ENCODE peak calls at places on chromosomes 5 and 9, in five cellular contexts. V, R, N, O and M are unnamed samples.

GRCh38 chr5:15304914-15305834 is 194.8 kb upstream of the FBXL7 start:
- DNase-seq in R (no peak), N (no peak), O (no peak), V (no peak), M (no peak)

GRCh38 chr9:93118863-93119702 is 15.0 kb downstream of the NINJ1 start:
- DNase-seq in R (no peak), N (no peak), O (no peak), V (no peak), M (no peak)

GRCh38 chr5:80884086-80884813 is 75.9 kb upstream of the RASGRF2 start:
- DNase-seq in N (no peak), O (no peak), V (no peak), R (no peak), M (no peak)

GRCh38 chr5:34891981-34892380 is 23.3 kb downstream of the RAD1 start:
- DNase-seq in O (no peak), V (no peak), R (peak), N (no peak), M (no peak)

GRCh38 chr5:760363-761205 is 23.9 kb downstream of the ZDHHC11B start:
- DNase-seq in N (no peak), R (no peak), V (no peak), O (no peak), M (no peak)

GRCh38 chr9:125964702-125965225 is 217.6 kb downstream of the PBX3 start:
- DNase-seq in R (no peak), V (no peak), N (no peak), O (no peak), M (no peak)

GRCh38 chr5:180640765-180641565 is 8.4 kb downstream of the FLT4 start:
- DNase-seq in V (peak), O (peak), R (no peak), N (no peak), M (no peak)

GRCh38 chr5:143931986-143932385 is 120.0 kb downstream of the HMHB1 start:
- DNase-seq in R (no peak), V (no peak), O (no peak), N (no peak), M (no peak)

GRCh38 chr9:4114569-4115505 is 185.0 kb downstream of the GLIS3 start:
- DNase-seq in V (no peak), R (peak), O (no peak), N (no peak), M (no peak)

GRCh38 chr9:83744206-83744605 is 36.4 kb upstream of the UBQLN1 start:
- DNase-seq in O (no peak), R (no peak), N (no peak), V (no peak), M (no peak)

GRCh38 chr9:89177401-89178161 is 1.0 kb downstream of the SHC3 start:
- DNase-seq in N (no peak), V (peak), R (no peak), O (peak), M (no peak)

DNA sequence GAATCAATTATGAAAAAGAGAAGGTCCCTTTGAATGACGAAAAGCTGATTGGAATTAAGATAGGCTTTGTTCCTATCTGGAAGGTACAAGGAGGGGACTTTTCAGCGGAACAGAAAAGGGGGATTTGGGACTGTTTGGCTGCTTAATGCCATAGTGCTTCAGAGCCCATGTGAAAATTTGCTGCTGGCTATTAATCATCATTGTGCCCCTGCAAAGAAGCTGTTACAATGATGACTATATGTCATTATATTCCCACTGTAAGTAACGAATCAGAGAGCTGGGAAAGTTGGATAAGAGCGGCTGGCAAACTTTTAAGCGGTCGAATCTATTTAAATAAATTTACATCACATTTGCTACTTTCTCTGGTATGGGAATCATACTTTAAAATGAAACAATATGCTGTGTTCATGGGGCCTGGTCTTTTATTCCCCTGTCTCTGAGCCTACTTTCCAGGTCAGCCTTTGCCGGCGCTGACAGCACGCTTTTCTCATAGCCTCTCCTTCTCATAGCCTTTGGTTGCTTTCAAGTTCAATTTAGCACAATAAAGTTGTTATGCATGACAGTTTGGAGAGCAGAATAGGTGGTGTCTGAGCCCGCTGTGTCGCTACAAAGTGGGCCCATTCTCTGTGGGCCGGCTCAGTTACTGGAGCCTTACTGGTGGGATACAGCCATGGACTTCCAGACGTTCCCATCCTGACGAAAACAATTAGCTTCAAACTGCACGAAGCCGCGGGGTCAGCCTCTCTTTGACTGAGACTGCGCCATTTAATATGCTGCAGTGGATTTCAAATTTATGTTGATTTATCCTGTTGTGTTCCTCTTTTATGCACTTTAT is 271.2 kb upstream of the TMEM161B start:
- DNase-seq in N (no peak), R (no peak), O (no peak), V (no peak), M (no peak)
- TF ChIP-seq USF2 in N (no peak), R (no peak), O (no peak), V (no peak), M (no peak)

GRCh38 chr5:175109058-175109755 is 334.8 kb downstream of the DRD1 start:
- DNase-seq in N (no peak), O (no peak), R (no peak), V (no peak), M (no peak)
- TF ChIP-seq USF2 in N (no peak), O (no peak), R (no peak), V (no peak), M (no peak)

GRCh38 chr5:154937186-154937717 is 759 bp downstream of the GEMIN5 start:
- DNase-seq in V (no peak), N (no peak), O (no peak), R (peak), M (no peak)
- TF ChIP-seq USF2 in V (peak), N (peak), O (peak), R (peak), M (peak)

DNA sequence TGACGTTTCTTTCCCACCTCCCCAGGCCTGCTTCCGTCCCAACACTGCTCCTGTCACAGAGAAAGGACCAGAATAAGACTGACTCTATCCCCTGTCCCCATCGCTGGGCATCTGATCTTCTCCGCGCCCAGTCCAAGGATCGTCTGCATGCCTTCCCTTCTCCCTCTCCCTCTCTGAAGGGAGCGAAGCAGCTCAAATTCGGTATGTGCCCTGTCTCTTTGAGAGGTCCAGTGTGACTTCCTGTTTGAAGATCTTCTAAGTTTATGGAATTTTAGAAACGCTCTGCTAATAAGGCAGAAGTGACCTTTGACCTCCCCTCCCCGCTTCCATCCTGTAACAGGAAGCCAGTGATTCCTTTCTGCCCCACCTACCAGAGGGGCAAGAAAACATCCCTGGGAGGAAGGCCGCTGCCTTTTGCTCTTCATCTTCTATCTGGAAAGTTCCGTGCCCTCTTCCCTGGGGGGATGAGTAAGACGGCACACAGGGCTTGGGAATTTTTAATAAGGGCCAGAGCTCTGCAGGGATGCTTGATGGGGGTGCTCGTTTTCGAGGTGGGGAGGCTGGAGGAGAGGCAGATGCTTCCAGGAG is 40.7 kb upstream of the RNU6ATAC start:
- DNase-seq in O (no peak), V (no peak), R (no peak), N (no peak), M (no peak)
- TF ChIP-seq USF2 in O (no peak), V (no peak), R (no peak), N (no peak), M (no peak)

GRCh38 chr5:69212022-69212421 is 22.6 kb downstream of the CENPH start:
- DNase-seq in N (no peak), O (no peak), R (no peak), V (no peak), M (no peak)

GRCh38 chr5:69213513-69214215 is 21.0 kb upstream of the CDK7 start:
- DNase-seq in R (peak), V (no peak), O (no peak), N (no peak), M (no peak)

GRCh38 chr5:69217732-69218568 is 16.7 kb upstream of the CDK7 start:
- DNase-seq in R (peak), O (peak), N (peak), V (peak), M (peak)

GRCh38 chr5:69219939-69220338 is 14.7 kb upstream of the CDK7 start:
- DNase-seq in N (no peak), R (no peak), V (no peak), O (no peak), M (no peak)

DNA sequence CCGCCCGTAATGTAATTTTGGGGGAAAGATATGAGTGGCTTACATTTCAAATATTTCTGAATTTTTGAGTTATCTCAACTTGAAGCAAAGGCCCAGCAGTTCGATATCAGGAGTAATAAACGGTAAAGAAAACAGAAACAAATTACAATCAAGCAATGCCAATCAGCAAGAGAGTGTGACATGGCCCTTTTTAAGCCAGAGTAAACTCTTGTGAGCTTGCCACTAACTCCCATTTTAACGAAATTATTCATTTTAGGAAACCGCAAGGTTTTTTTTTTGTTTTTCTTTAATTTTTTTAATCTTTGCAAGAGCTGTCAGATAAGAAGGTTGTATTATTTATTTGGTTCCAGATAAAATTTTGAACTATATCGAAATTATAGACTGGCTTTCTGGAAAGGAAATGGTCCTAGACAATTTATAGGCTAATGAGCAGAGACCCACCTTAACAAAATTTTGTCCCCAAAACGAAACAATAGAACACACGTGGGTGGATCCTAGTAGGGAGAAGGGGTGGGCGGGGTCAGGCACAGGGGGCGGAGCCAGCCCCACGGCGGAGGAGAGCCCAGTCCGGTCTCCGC is 17.4 kb upstream of the CDK7 start:
- DNase-seq in R (no peak), O (no peak), V (no peak), N (peak), M (peak)
- TF ChIP-seq USF2 in R (no peak), O (no peak), V (no peak), N (no peak), M (no peak)

GRCh38 chr9:37923121-37923795 is 19.3 kb upstream of the SLC25A51 start:
- DNase-seq in O (no peak), V (no peak), N (peak), R (no peak), M (no peak)

GRCh38 chr9:37925006-37925405 is 21.1 kb upstream of the SLC25A51 start:
- DNase-seq in V (no peak), N (no peak), O (no peak), R (no peak), M (no peak)

GRCh38 chr9:37922391-37923120 is 18.6 kb upstream of the SLC25A51 start:
- DNase-seq in R (no peak), O (no peak), N (no peak), V (no peak), M (no peak)

GRCh38 chr9:37924538-37924937 is 20.6 kb upstream of the SLC25A51 start:
- DNase-seq in O (no peak), N (no peak), R (no peak), V (no peak), M (no peak)

DNA sequence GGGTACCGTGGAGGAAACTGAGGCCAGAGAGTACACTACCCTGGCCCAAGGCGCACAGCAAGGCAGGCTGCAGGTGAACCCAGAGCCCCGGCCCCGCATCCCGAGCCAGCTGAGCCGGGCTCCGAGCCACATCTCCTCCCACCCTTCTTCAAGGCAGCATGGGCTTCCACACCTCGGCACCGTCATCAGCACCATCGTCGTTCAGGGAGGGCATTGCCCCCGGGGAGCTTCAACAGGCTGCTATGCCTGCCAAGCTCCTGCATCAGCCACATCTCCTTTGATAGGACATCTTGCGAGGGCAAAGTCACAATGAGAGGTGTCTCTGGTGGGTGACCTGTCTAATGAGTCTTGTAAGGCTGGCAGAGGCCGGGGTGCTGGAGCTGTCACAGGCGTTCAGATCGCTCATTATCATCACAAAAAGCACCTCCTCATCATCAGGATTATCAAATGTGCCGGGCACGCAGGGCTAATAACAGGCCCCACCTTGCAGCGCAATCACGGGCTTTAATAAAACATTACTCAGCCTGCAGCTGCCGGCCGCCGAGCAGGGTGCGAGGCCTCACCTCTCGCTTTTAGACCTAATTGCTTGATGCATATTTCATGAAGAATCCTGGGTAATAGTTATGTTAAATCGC is 20.0 kb upstream of the SLC25A51 start:
- DNase-seq in V (no peak), O (no peak), R (no peak), N (no peak), M (no peak)
- TF ChIP-seq USF2 in V (no peak), O (no peak), R (no peak), N (no peak), M (no peak)

DNA sequence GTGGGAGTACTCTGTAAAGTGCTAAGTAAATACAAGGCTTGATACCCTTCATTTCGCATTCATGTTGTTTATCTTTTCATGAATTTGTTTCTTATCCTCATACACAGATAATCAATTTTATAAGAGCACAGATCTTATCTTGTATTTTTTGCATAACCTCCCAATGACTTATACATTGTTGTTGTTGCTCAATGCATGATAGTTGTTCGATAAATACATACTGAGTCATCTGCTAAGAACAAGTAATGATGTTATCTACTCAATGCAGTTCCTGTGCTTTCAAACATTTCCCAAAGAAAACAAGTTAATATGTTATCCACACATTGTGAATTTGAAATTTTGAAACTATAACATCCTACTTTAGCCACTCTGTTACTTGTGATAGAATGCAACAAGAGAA is 60.7 kb downstream of the TAF11L14 start:
- DNase-seq in O (no peak), N (no peak), R (no peak), V (no peak), M (peak)
- TF ChIP-seq USF2 in O (no peak), N (no peak), R (no peak), V (no peak), M (no peak)

GRCh38 chr5:150582281-150582791 is 58.1 kb upstream of the SYNPO start:
- DNase-seq in O (no peak), R (peak), V (no peak), N (no peak), M (no peak)

GRCh38 chr5:150585781-150586461 is 54.5 kb upstream of the SYNPO start:
- DNase-seq in R (no peak), O (no peak), N (no peak), V (no peak), M (no peak)

GRCh38 chr5:150583541-150584225 is 56.8 kb upstream of the SYNPO start:
- DNase-seq in N (no peak), R (no peak), O (no peak), V (no peak), M (no peak)

GRCh38 chr5:150587016-150587415 is 53.4 kb upstream of the SYNPO start:
- DNase-seq in V (no peak), N (no peak), O (no peak), R (no peak), M (no peak)

DNA sequence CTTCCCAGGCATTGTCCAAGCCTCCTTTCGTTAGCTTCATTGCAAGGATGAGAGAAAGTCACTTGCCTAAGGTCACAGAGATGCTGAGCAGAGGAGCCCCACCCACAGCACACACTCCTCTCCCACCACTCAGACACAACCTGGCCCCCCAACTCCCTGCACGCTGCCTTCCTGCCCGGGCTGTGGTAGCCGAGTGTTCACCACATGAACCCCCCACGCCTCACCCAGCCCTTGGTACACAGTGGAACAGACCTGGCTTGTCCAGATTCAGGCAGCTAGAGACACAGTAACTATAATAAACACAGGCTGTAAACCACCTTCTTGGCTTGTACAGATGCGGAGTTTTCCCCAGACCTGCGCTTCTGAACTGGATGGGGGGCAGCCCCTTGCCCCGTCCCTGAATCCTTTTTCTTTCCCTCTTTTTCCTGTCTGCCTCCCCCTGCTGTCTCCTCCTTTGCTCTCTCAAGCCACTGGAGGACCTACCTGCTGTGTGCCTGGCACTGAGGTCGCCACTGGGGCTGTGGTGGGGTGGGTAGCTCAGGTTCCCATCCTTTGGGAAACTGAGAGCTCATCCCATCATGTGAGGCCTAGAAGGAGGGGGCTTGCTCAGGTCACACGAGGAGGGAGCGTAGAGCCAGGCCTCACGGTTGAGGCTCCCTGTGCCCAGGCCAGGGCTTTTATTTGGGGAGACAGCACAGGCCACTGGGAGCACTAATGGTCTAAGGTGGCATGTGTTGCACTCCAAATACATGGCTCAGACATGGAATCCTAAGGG is 55.7 kb upstream of the SYNPO start:
- DNase-seq in R (no peak), N (no peak), V (no peak), O (no peak), M (no peak)
- TF ChIP-seq USF2 in R (no peak), N (no peak), V (no peak), O (no peak), M (no peak)

GRCh38 chr5:8136271-8136670 is 267.3 kb downstream of the MTRR start:
- DNase-seq in O (no peak), N (no peak), V (no peak), R (no peak), M (no peak)
- TF ChIP-seq USF2 in O (no peak), N (no peak), V (no peak), R (no peak), M (no peak)

GRCh38 chr9:110059461-110059860 is 148.5 kb downstream of the C9orf152 start:
- DNase-seq in N (no peak), R (no peak), V (no peak), O (no peak), M (no peak)

GRCh38 chr9:110056062-110056461 is 151.9 kb downstream of the C9orf152 start:
- DNase-seq in V (no peak), N (no peak), R (no peak), O (no peak), M (no peak)

GRCh38 chr9:110058304-110058953 is 149.5 kb downstream of the C9orf152 start:
- DNase-seq in R (peak), N (no peak), O (peak), V (peak), M (peak)
- TF ChIP-seq USF2 in R (no peak), N (no peak), O (no peak), V (no peak), M (no peak)